ENCODE peak calls at places on chromosomes 5 and 9, in six cellular contexts. Q, W, A, X, K and N are unnamed samples.

GRCh38 chr5:76342474-76342873 is 60.6 kb upstream of the IQGAP2 start:
- DNase-seq in Q (no peak), W (no peak), A (no peak), X (no peak), K (no peak), N (no peak)

GRCh38 chr5:115497200-115497599 is 47.4 kb downstream of the FEM1C start:
- DNase-seq in Q (no peak), W (no peak), A (no peak), X (no peak), K (no peak), N (peak; percentile 17)

GRCh38 chr5:40446910-40447309 is 232.8 kb upstream of the PTGER4 start:
- DNase-seq in Q (peak; percentile 76), W (no peak), A (peak; percentile 88), X (peak; percentile 77), K (no peak), N (no peak)

GRCh38 chr5:115258001-115258400 is 4.7 kb downstream of the PGGT1B start:
- DNase-seq in Q (no peak), W (no peak), A (no peak), X (no peak), K (no peak), N (no peak)

GRCh38 chr9:82148849-82149544 is 160.4 kb downstream of the SPATA31D1 start:
- DNase-seq in Q (no peak), W (no peak), A (peak; percentile 12), X (peak; percentile 71), K (no peak), N (no peak)

GRCh38 chr5:123035950-123036390 is 555 bp downstream of the PPIC start:
- DNase-seq in Q (peak; percentile 68), W (peak; percentile 2), A (peak; percentile 78), X (peak; percentile 49), K (no peak), N (peak; percentile 65)

GRCh38 chr5:16508730-16509531 is 43.3 kb upstream of the ZNF622 start:
- DNase-seq in Q (peak; percentile 73), W (peak; percentile 59), A (peak; percentile 89), X (no peak), K (no peak), N (peak; percentile 83)

GRCh38 chr9:22030101-22030598 is 21.0 kb upstream of the CDKN2B start:
- DNase-seq in Q (no peak), W (no peak), A (peak; percentile 60), X (peak; percentile 73), K (no peak), N (no peak)

GRCh38 chr9:93673271-93673843 is 97.0 kb downstream of the PHF2 start:
- DNase-seq in Q (no peak), W (no peak), A (no peak), X (no peak), K (no peak), N (peak; percentile 77)

GRCh38 chr5:178296066-178296465 is 63.5 kb upstream of the PHYKPL start:
- DNase-seq in Q (no peak), W (no peak), A (no peak), X (no peak), K (no peak), N (peak; percentile 10)

GRCh38 chr5:168793844-168794837 is 215.0 kb upstream of the PANK3 start:
- DNase-seq in Q (no peak), W (no peak), A (no peak), X (peak; percentile 41), K (no peak), N (peak; percentile 53)

GRCh38 chr9:93810028-93810971 is 144.9 kb downstream of the BARX1 start:
- DNase-seq in Q (no peak), W (no peak), A (no peak), X (no peak), K (no peak), N (no peak)

GRCh38 chr5:90783460-90784333 is 225.1 kb downstream of the ADGRV1 start:
- DNase-seq in Q (peak; percentile 76), W (peak; percentile 48), A (peak; percentile 80), X (peak; percentile 69), K (peak; percentile 50), N (peak; percentile 57)

GRCh38 chr5:145775893-145776444 is 59.2 kb downstream of the PRELID2 start:
- DNase-seq in Q (no peak), W (peak; percentile 47), A (peak; percentile 24), X (peak; percentile 87), K (no peak), N (no peak)

GRCh38 chr5:110625376-110625999 is 101.0 kb downstream of the TMEM232 start:
- DNase-seq in Q (peak; percentile 49), W (peak; percentile 22), A (peak; percentile 71), X (peak; percentile 59), K (no peak), N (no peak)

GRCh38 chr9:72627147-72627546 is 105.7 kb downstream of the TMC1 start:
- DNase-seq in Q (no peak), W (no peak), A (no peak), X (no peak), K (no peak), N (no peak)